ENCODE peak calls at places on chromosomes 3 and 15, in eight cellular contexts. C is fibroblast of villous mesenchyme, H is heart left ventricle, K is fibroblast of the aortic adventitia, Y is lower lobe of right lung, N is A549, W is ovary, Q is HCT116. V is an unnamed sample.

GRCh38 chr3:9422712-9423424 is 25.5 kb downstream of the SETD5 start:
- DNase-seq in C (peak), Q (peak), K (peak), Y (peak), W (peak), H (peak), N (peak), V (peak)

GRCh38 chr3:22156868-22157267 is 405.9 kb upstream of the ZNF385D start:
- DNase-seq in Q (no peak), C (no peak), Y (no peak), H (no peak), W (no peak), K (no peak), N (no peak), V (no peak)

GRCh38 chr3:148042663-148043445 is 633.7 kb downstream of the ZIC1 start:
- DNase-seq in H (no peak), N (no peak), K (peak), C (no peak), Y (no peak), W (no peak), Q (no peak), V (no peak)

GRCh38 chr3:105304487-105304886 is 62.2 kb upstream of the ALCAM start:
- DNase-seq in Q (no peak), W (no peak), C (peak), Y (no peak), K (peak), H (no peak), N (no peak), V (no peak)

GRCh38 chr3:127714866-127715265 is 42.1 kb downstream of the ABTB1 start:
- DNase-seq in W (no peak), Q (no peak), Y (no peak), N (no peak), C (no peak), K (no peak), H (peak), V (peak)

GRCh38 chr3:178685591-178685906 is 149.3 kb downstream of the KCNMB2 start:
- DNase-seq in C (no peak), Y (no peak), K (no peak), W (no peak), Q (no peak), N (no peak), H (no peak), V (no peak)

GRCh38 chr3:60192297-60193114 is 1058.7 kb downstream of the FHIT start:
- DNase-seq in C (no peak), K (no peak), Y (no peak), H (no peak), Q (no peak), N (no peak), W (no peak), V (no peak)

GRCh38 chr15:41824062-41824745 is 3.7 kb upstream of the JMJD7 start:
- DNase-seq in C (no peak), N (no peak), K (no peak), Y (peak), Q (no peak), H (no peak), W (no peak), V (no peak)

GRCh38 chr3:52385157-52385556 is 59.7 kb downstream of the SEMA3G start:
- DNase-seq in Q (peak), N (peak), Y (no peak), K (peak), W (no peak), C (peak), H (no peak), V (no peak)

GRCh38 chr15:66927326-66928077 is 137.9 kb upstream of the SMAD3 start:
- DNase-seq in K (peak), Q (no peak), H (no peak), C (peak), N (no peak), Y (no peak), W (no peak), V (no peak)

GRCh38 chr3:157746391-157746790 is 243.2 kb upstream of the VEPH1 start:
- DNase-seq in K (no peak), Q (no peak), H (no peak), W (no peak), C (no peak), N (no peak), Y (no peak), V (no peak)

GRCh38 chr15:70566047-70566835 is 197.1 kb downstream of the UACA start:
- DNase-seq in K (no peak), Q (no peak), W (no peak), C (peak), N (no peak), H (no peak), Y (no peak), V (no peak)

GRCh38 chr3:111610612-111611054 is 15.5 kb upstream of the ZBED2 start:
- DNase-seq in Y (no peak), C (no peak), K (no peak), Q (peak), W (no peak), N (no peak), H (no peak), V (no peak)

GRCh38 chr3:13706886-13707285 is 158.0 kb downstream of the FBLN2 start:
- DNase-seq in Q (no peak), N (no peak), Y (no peak), C (no peak), K (no peak), H (peak), W (peak), V (peak)

GRCh38 chr3:119856695-119857094 is 74.8 kb downstream of the NR1I2 start:
- DNase-seq in K (no peak), C (no peak), Y (no peak), N (no peak), W (no peak), H (no peak), Q (no peak), V (no peak)

GRCh38 chr3:66453525-66454463 is 47.0 kb downstream of the LRIG1 start:
- DNase-seq in C (no peak), K (no peak), Q (no peak), N (no peak), H (no peak), Y (no peak), W (no peak), V (no peak)

GRCh38 chr15:89019436-89019835 is 68.8 kb upstream of the ABHD2 start:
- DNase-seq in Q (no peak), W (no peak), Y (no peak), N (no peak), K (peak), C (no peak), H (no peak), V (no peak)

GRCh38 chr15:35549567-35549966 is 3.6 kb upstream of the DPH6 start:
- DNase-seq in K (no peak), H (no peak), W (no peak), Y (no peak), N (no peak), Q (no peak), C (no peak), V (no peak)

GRCh38 chr3:33440328-33440577 is at the start of gene UBP1:
- DNase-seq in N (no peak), K (no peak), Q (no peak), W (peak), H (peak), C (no peak), Y (peak), V (no peak)

GRCh38 chr3:87311309-87311708 is 34.9 kb upstream of the POU1F1 start:
- DNase-seq in Q (no peak), K (peak), W (no peak), N (no peak), H (no peak), Y (no peak), C (no peak), V (no peak)

GRCh38 chr15:64635486-64635815 is 139.9 kb downstream of the RBPMS2 start:
- DNase-seq in C (peak), Q (no peak), N (peak), K (peak), W (no peak), Y (no peak), H (peak), V (no peak)

GRCh38 chr3:157120071-157120892 is 39.7 kb downstream of the CCNL1 start:
- DNase-seq in Y (no peak), Q (no peak), N (no peak), W (no peak), C (no peak), K (no peak), H (no peak), V (no peak)

GRCh38 chr3:38039899-38040261 is 872 bp downstream of the DLEC1 start:
- DNase-seq in Y (peak), Q (no peak), N (no peak), K (peak), C (peak), H (peak), W (peak), V (peak)

GRCh38 chr3:20320489-20320888 is 134.5 kb upstream of the SGO1 start:
- DNase-seq in C (no peak), H (no peak), K (no peak), Y (no peak), Q (no peak), W (no peak), N (no peak), V (no peak)

GRCh38 chr3:10551821-10552630 is 46.6 kb upstream of the ATP2B2 start:
- DNase-seq in H (no peak), N (no peak), C (no peak), W (no peak), Y (peak), Q (peak), K (no peak), V (peak)

GRCh38 chr3:156317457-156317856 is 197.1 kb downstream of the KCNAB1 start:
- DNase-seq in Y (no peak), K (peak), W (no peak), Q (peak), C (peak), H (no peak), N (peak), V (no peak)

GRCh38 chr3:187120324-187120723 is 19.0 kb downstream of the RPL39L start:
- DNase-seq in H (no peak), Y (no peak), C (no peak), K (no peak), W (no peak), Q (no peak), N (no peak), V (no peak)

GRCh38 chr3:94185753-94186152 is 122.9 kb downstream of the NSUN3 start:
- DNase-seq in H (no peak), N (no peak), W (no peak), C (no peak), Y (no peak), Q (no peak), K (peak), V (no peak)

GRCh38 chr3:181933052-181933618 is 221.4 kb downstream of the SOX2 start:
- DNase-seq in Y (no peak), W (no peak), Q (no peak), N (no peak), C (no peak), K (no peak), H (no peak), V (no peak)

GRCh38 chr3:23735575-23736326 is 70.0 kb upstream of the UBE2E1 start:
- DNase-seq in H (peak), K (peak), N (no peak), C (peak), W (no peak), Y (no peak), Q (no peak), V (no peak)

GRCh38 chr15:47820047-47820779 is 102.9 kb downstream of the SEMA6D start:
- DNase-seq in N (no peak), H (no peak), C (peak), W (peak), Y (no peak), K (peak), Q (no peak), V (no peak)

GRCh38 chr3:133987136-133987535 is 42.6 kb downstream of the SLCO2A1 start:
- DNase-seq in Q (no peak), N (no peak), K (no peak), H (no peak), C (no peak), W (no peak), Y (no peak), V (no peak)

GRCh38 chr3:21464745-21465144 is 286.3 kb downstream of the ZNF385D start:
- DNase-seq in K (no peak), W (peak), C (peak), N (no peak), Q (no peak), Y (no peak), H (no peak), V (no peak)

GRCh38 chr15:73982251-73982962 is 9.7 kb downstream of the STOML1 start:
- DNase-seq in K (peak), H (peak), C (peak), N (no peak), W (peak), Y (peak), Q (no peak), V (no peak)

GRCh38 chr15:94582368-94582767 is 351.0 kb downstream of the MCTP2 start:
- DNase-seq in N (peak), K (no peak), Q (peak), C (peak), H (no peak), Y (no peak), W (no peak), V (no peak)

GRCh38 chr3:117688583-117688982 is 979.0 kb downstream of the TUSC7 start:
- DNase-seq in H (no peak), Q (no peak), Y (no peak), W (no peak), C (no peak), N (no peak), K (no peak), V (no peak)

GRCh38 chr3:151818361-151818760 is 4.4 kb downstream of the AADAC start:
- DNase-seq in W (no peak), K (no peak), Y (no peak), Q (no peak), N (no peak), C (no peak), H (no peak), V (no peak)

GRCh38 chr15:68781766-68782588 is 38.7 kb downstream of the ANP32A start:
- DNase-seq in N (no peak), K (no peak), C (no peak), H (peak), Q (no peak), W (no peak), Y (peak), V (peak)

GRCh38 chr3:187259171-187259570 is 32.4 kb downstream of the MASP1 start:
- DNase-seq in W (no peak), N (no peak), Q (no peak), C (no peak), K (no peak), H (no peak), Y (no peak), V (no peak)

GRCh38 chr15:29270976-29271375 is 1.4 kb upstream of the NSMCE3 start:
- DNase-seq in Q (no peak), W (no peak), Y (no peak), H (no peak), N (no peak), C (no peak), K (peak), V (no peak)

GRCh38 chr15:29272219-29272618 is 2.6 kb upstream of the NSMCE3 start:
- DNase-seq in K (no peak), C (no peak), Y (no peak), Q (no peak), H (no peak), W (no peak), N (no peak), V (no peak)

GRCh38 chr15:29268706-29269484 is 727 bp downstream of the NSMCE3 start:
- DNase-seq in H (peak), W (no peak), N (peak), C (peak), Y (peak), Q (no peak), K (peak), V (peak)

GRCh38 chr15:29270169-29270955 is 740 bp upstream of the NSMCE3 start:
- DNase-seq in Y (no peak), C (peak), N (no peak), K (peak), W (peak), Q (no peak), H (no peak), V (no peak)

GRCh38 chr15:29269485-29270168 is at the start of gene NSMCE3:
- DNase-seq in C (peak), N (peak), K (peak), H (peak), W (peak), Q (peak), Y (peak), V (peak)
- TF ChIP-seq CTCF in C (no peak), N (no peak), K (no peak), H (no peak), W (no peak), Q (no peak), Y (no peak), V (no peak)

DNA sequence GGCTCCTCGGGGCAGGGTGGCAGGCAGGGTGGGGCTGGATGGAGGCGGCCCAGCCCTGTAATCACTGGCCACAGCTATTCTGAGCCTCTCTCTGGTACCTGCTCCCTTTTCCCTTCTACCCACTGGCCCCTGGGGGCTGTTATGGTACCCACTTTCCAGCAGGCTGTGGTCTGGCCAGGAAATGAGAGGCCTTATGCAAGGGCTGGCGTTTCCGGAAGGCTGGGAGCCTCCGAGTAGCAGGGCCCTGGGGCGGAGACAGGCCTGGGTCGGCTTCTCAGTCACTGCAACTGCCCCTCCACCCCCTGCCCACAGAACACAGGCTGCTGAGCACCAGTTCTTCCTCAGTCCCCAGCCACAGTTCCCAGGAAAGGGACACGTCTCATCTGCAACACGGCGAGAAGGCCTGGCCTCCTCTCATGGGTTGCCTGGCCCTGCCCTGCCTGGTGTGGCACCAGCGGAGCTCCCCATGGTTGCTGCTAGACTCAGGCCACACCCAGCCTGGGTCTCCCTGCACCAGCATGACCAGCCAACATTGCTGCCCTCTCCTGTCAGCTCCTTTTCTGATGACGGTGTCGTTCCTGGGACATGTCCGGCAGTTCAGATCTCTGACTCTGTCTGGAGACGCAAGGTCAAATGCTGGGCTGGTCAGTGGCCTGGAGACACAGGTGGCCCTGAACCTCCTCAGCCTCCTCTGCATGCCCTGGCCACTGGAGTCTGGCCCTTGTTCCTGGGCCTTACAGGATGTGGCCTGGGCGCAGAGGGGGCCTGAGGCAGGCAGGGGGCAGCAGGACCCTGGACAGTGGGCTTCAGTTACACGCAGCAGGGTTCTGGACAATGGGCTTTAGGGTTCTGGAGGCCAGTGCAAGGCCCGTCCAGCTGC is 6.5 kb downstream of the CHST13 start:
- DNase-seq in K (no peak), Q (no peak), W (no peak), C (no peak), H (peak), Y (peak), N (no peak), V (peak)
- TF ChIP-seq CTCF in K (no peak), Q (no peak), W (no peak), C (no peak), H (no peak), Y (no peak), N (no peak), V (no peak)

GRCh38 chr3:101849714-101850326 is 506 bp downstream of the NFKBIZ start:
- DNase-seq in Q (no peak), N (peak), K (no peak), W (peak), Y (peak), C (no peak), H (peak), V (no peak)
- TF ChIP-seq CTCF in Q (no peak), N (peak), K (no peak), W (no peak), Y (no peak), C (no peak), H (no peak), V (no peak)

DNA sequence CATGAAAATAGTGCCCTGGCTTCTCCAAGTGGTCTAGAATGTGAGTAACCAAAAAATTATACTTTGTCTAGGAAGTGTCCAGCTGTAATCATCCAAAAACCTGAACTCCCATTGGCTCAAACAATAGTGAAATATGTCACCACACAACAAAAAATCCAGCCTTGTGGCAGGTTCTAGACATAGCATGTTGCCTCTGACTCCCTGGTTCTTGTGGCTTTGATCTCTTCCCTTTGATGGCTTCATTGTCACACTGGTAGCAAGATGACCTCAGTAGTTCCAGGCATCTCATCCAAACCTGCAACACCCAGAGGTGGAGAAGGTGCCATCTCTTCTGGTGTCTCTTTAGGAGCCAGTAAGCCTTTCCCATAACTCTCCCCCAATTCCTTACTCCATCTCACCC is 74.7 kb downstream of the CMSS1 start:
- DNase-seq in Y (no peak), K (no peak), Q (no peak), N (no peak), C (no peak), W (no peak), H (no peak), V (no peak)
- TF ChIP-seq CTCF in Y (no peak), K (no peak), Q (no peak), N (no peak), C (peak), W (no peak), H (no peak), V (no peak)

DNA sequence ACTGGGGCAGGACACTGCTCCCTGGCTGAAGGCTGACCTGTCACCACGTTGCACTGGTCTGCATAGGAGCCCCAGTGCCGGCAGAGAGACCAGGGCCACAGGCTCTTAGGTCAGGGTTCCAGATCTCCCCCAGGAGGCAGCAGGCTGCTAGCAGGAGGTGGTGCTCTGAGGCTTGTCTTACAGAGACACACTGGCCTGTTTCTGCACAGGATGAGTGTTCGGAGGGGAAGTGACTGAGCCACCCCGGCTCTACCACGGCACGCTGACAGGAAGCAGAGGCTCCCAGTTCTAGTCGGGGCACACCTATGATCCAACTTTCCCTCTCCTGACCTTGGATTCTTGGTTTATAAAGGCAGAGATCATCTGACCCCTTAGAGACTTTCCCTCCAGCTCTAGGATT is 8.6 kb downstream of the FBXL22 start:
- DNase-seq in C (no peak), Y (no peak), K (no peak), H (no peak), Q (no peak), W (no peak), N (no peak), V (no peak)
- TF ChIP-seq CTCF in C (no peak), Y (no peak), K (no peak), H (no peak), Q (no peak), W (no peak), N (no peak), V (no peak)

V was measured in CD14-positive monocyte.